ENCODE peak calls at places on chromosomes 7 and 10, in eight cellular contexts. L is mucosa of gallbladder; I is activated CD8-positive, alpha-beta T cell treated with anti-CD3 and anti-CD28 coated beads for 36 hours; D is WTC11; W is stimulated activated CD4-positive, alpha-beta T cell treated with anti-CD3 and anti-CD28 coated beads, Interleukin-4, amount 100 ng/mL, for 48 hours; Z is body of pancreas; J is activated naive CD8-positive, alpha-beta T cell treated with anti-CD3 and anti-CD28 coated beads for 36 hours; E is GM20000. B is an unnamed sample.

GRCh38 chr7:120089968-120090367 is 183.0 kb upstream of the KCND2 start:
- DNase-seq in L (no peak), W (no peak), Z (no peak), D (peak), J (no peak), E (no peak), I (no peak), B (no peak)

GRCh38 chr7:27117687-27118491 is 12.7 kb downstream of the HOXA4 start:
- DNase-seq in L (no peak), J (no peak), E (no peak), Z (no peak), D (no peak), W (no peak), I (no peak), B (no peak)

GRCh38 chr10:33271969-33272583 is 62.4 kb downstream of the NRP1 start:
- DNase-seq in Z (no peak), D (no peak), E (no peak), I (no peak), W (no peak), J (no peak), L (no peak), B (peak)

GRCh38 chr10:24238527-24239247 is 29.7 kb downstream of the KIAA1217 start:
- DNase-seq in D (no peak), L (no peak), W (no peak), Z (peak), E (no peak), J (no peak), I (no peak), B (peak)

GRCh38 chr10:101065479-101066145 is 3.8 kb downstream of the KAZALD1 start:
- DNase-seq in L (no peak), I (no peak), Z (no peak), D (no peak), J (no peak), E (no peak), W (no peak), B (no peak)

GRCh38 chr10:683448-684071 is 5.9 kb downstream of the DIP2C start:
- DNase-seq in I (no peak), D (no peak), E (no peak), L (no peak), J (no peak), Z (no peak), W (no peak), B (no peak)

GRCh38 chr7:1667566-1668485 is 2.3 kb upstream of the ELFN1 start:
- DNase-seq in L (no peak), D (peak), W (no peak), E (no peak), I (no peak), J (no peak), Z (peak), B (no peak)

GRCh38 chr10:100506596-100507356 is 12.9 kb downstream of the SEC31B start:
- DNase-seq in L (no peak), D (no peak), Z (no peak), E (no peak), I (peak), W (no peak), J (no peak), B (no peak)

GRCh38 chr7:41916450-41916927 is 213.6 kb upstream of the INHBA start:
- DNase-seq in W (no peak), J (no peak), D (no peak), I (no peak), Z (no peak), L (no peak), E (no peak), B (no peak)

GRCh38 chr10:21493841-21494220 is 31.7 kb downstream of the SKIDA1 start:
- DNase-seq in D (no peak), I (no peak), W (no peak), E (peak), J (no peak), L (no peak), Z (no peak), B (no peak)

GRCh38 chr10:12980713-12981306 is 20.7 kb downstream of the CCDC3 start:
- DNase-seq in I (no peak), Z (no peak), J (no peak), L (no peak), W (no peak), E (no peak), D (no peak), B (no peak)

GRCh38 chr10:5092848-5093790 is 1.1 kb upstream of the AKR1C3 start:
- DNase-seq in Z (no peak), L (no peak), I (no peak), J (no peak), E (no peak), D (no peak), W (no peak), B (no peak)

GRCh38 chr7:5636446-5636835 is 145.0 kb downstream of the RNF216 start:
- DNase-seq in J (no peak), I (no peak), D (no peak), L (no peak), Z (no peak), E (no peak), W (no peak), B (no peak)

GRCh38 chr10:119595715-119596515 is 849 bp downstream of the TIAL1 start:
- DNase-seq in E (peak), I (peak), D (peak), Z (peak), L (peak), W (peak), J (peak), B (no peak)

GRCh38 chr10:72027498-72027897 is 60.9 kb downstream of the SPOCK2 start:
- DNase-seq in D (no peak), I (no peak), E (no peak), J (no peak), Z (no peak), L (no peak), W (no peak), B (no peak)

GRCh38 chr7:76394962-76395361 is 14.5 kb downstream of the SSC4D start:
- DNase-seq in E (no peak), I (no peak), Z (no peak), W (no peak), L (no peak), D (no peak), J (no peak), B (no peak)

GRCh38 chr10:52615756-52616419 is 156.7 kb downstream of the MBL2 start:
- DNase-seq in W (no peak), J (no peak), D (no peak), E (no peak), I (no peak), Z (no peak), L (no peak), B (no peak)

GRCh38 chr7:21448974-21449373 is 21.1 kb downstream of the SP4 start:
- DNase-seq in W (no peak), Z (no peak), L (no peak), J (no peak), D (no peak), E (no peak), I (no peak), B (no peak)

GRCh38 chr10:118981946-118982345 is 47.6 kb upstream of the NANOS1 start:
- DNase-seq in D (no peak), J (no peak), Z (no peak), L (no peak), E (no peak), I (no peak), W (no peak), B (no peak)

GRCh38 chr7:108079291-108080057 is 50.7 kb downstream of the LAMB4 start:
- DNase-seq in Z (no peak), W (no peak), I (no peak), E (no peak), L (no peak), D (no peak), J (no peak), B (no peak)

GRCh38 chr10:4409281-4409680 is 416.7 kb upstream of the AKR1E2 start:
- DNase-seq in Z (no peak), L (no peak), I (no peak), W (no peak), J (no peak), D (no peak), E (no peak), B (no peak)

GRCh38 chr7:1074593-1075431 is 13.1 kb upstream of the GPER1 start:
- DNase-seq in Z (no peak), J (no peak), E (no peak), I (no peak), W (no peak), L (no peak), D (no peak), B (no peak)

GRCh38 chr7:69419928-69420327 is 178.3 kb upstream of the AUTS2 start:
- DNase-seq in D (no peak), Z (no peak), L (no peak), E (no peak), I (no peak), J (no peak), W (no peak), B (no peak)

GRCh38 chr7:21526007-21526406 is 16.8 kb upstream of the DNAH11 start:
- DNase-seq in Z (no peak), E (no peak), L (no peak), I (no peak), J (no peak), W (no peak), D (no peak), B (no peak)

GRCh38 chr7:98866341-98866740 is 3.5 kb downstream of the TMEM130 start:
- DNase-seq in W (no peak), D (no peak), Z (no peak), E (no peak), L (no peak), J (no peak), I (no peak), B (no peak)

GRCh38 chr10:72421895-72422540 is 67.3 kb upstream of the DNAJB12 start:
- DNase-seq in I (no peak), L (no peak), J (no peak), D (peak), W (no peak), Z (no peak), E (no peak), B (no peak)

GRCh38 chr10:48404646-48405045 is 98.2 kb downstream of the MAPK8 start:
- DNase-seq in D (no peak), I (no peak), Z (no peak), J (no peak), E (no peak), W (no peak), L (no peak), B (no peak)

GRCh38 chr7:143434660-143435059 is 8.6 kb upstream of the TAS2R60 start:
- DNase-seq in Z (no peak), I (no peak), L (no peak), W (no peak), E (no peak), D (no peak), J (no peak), B (peak)

GRCh38 chr7:149209518-149210269 is 14.3 kb downstream of the ZNF282 start:
- DNase-seq in E (peak), D (peak), J (peak), W (peak), Z (no peak), L (no peak), I (peak), B (no peak)

GRCh38 chr10:131107970-131108369 is 203.6 kb downstream of the TCERG1L start:
- DNase-seq in D (no peak), Z (no peak), I (no peak), L (no peak), W (no peak), E (no peak), J (no peak), B (peak)

GRCh38 chr7:98795741-98796493 is 73.9 kb downstream of the TMEM130 start:
- DNase-seq in Z (no peak), D (no peak), E (peak), I (no peak), W (no peak), L (no peak), J (no peak), B (no peak)

GRCh38 chr10:116316533-116316932 is 7.7 kb upstream of the CCDC172 start:
- DNase-seq in D (no peak), L (no peak), Z (no peak), W (no peak), I (no peak), J (no peak), E (no peak), B (no peak)

GRCh38 chr7:132638000-132638399 is 61.7 kb upstream of the PLXNA4 start:
- DNase-seq in L (no peak), I (no peak), D (no peak), E (no peak), Z (no peak), W (no peak), J (no peak), B (no peak)

GRCh38 chr10:17227367-17228080 is 517 bp upstream of the VIM start:
- DNase-seq in J (peak), W (no peak), Z (no peak), E (peak), I (peak), D (no peak), L (no peak), B (no peak)

GRCh38 chr10:42769653-42770052 is 12.9 kb upstream of the BMS1 start:
- DNase-seq in D (no peak), I (no peak), L (no peak), E (no peak), W (no peak), Z (peak), J (no peak), B (peak)

GRCh38 chr7:102119213-102119651 is 167.4 kb upstream of the SH2B2 start:
- DNase-seq in L (no peak), J (no peak), W (no peak), Z (no peak), E (no peak), I (no peak), D (no peak), B (no peak)

GRCh38 chr10:121662945-121663917 is 65.0 kb upstream of the FGFR2 start:
- DNase-seq in J (no peak), E (peak), W (peak), Z (no peak), L (no peak), D (peak), I (peak), B (no peak)

GRCh38 chr10:34911661-34912205 is 96.6 kb upstream of the PARD3 start:
- DNase-seq in D (no peak), L (no peak), E (no peak), J (no peak), Z (no peak), W (no peak), I (no peak), B (no peak)

GRCh38 chr10:93593254-93593653 is 7.8 kb downstream of the RBP4 start:
- DNase-seq in J (no peak), I (no peak), D (no peak), E (no peak), L (no peak), W (no peak), Z (no peak), B (no peak)